ENCODE peak calls at places on chromosome 1, in ten cellular contexts. W is heart left ventricle; M is AG10803; Y is cortex of kidney; F is HT-29; P is amniotic stem cell; A is H54; T is midbrain; N is activated CD4-positive, CD25-positive, alpha-beta regulatory T cell; R is foreskin melanocyte. S is an unnamed sample.

GRCh38 chr1:156897078-156897825 is 3.7 kb downstream of the PEAR1 start:
- DNase-seq in W (no peak), M (peak), Y (no peak), F (no peak), P (peak), A (peak), T (no peak), N (no peak), R (no peak), S (no peak)

GRCh38 chr1:206467915-206468314 is 2.4 kb upstream of the IKBKE start:
- DNase-seq in W (no peak), M (peak), Y (no peak), F (no peak), P (no peak), A (no peak), T (peak), N (no peak), R (no peak), S (peak)

GRCh38 chr1:54803761-54804470 is 2.8 kb upstream of the TTC22 start:
- DNase-seq in W (peak), M (no peak), Y (no peak), F (no peak), P (no peak), A (peak), T (no peak), N (no peak), R (no peak), S (no peak)

GRCh38 chr1:60540176-60540575 is 466.6 kb upstream of the C1orf87 start:
- DNase-seq in W (no peak), M (no peak), Y (no peak), F (no peak), P (no peak), A (no peak), T (no peak), N (no peak), R (no peak), S (no peak)

GRCh38 chr1:91811363-91812025 is 74.5 kb downstream of the TGFBR3 start:
- DNase-seq in W (no peak), M (no peak), Y (no peak), F (no peak), P (no peak), A (no peak), T (no peak), N (no peak), R (no peak), S (no peak)

GRCh38 chr1:204359474-204360255 is at the start of gene PLEKHA6:
- DNase-seq in W (peak), M (peak), Y (no peak), F (no peak), P (peak), A (no peak), T (peak), N (no peak), R (no peak), S (no peak)

GRCh38 chr1:182303778-182304177 is 87.8 kb downstream of the GLUL start:
- DNase-seq in W (no peak), M (no peak), Y (no peak), F (no peak), P (no peak), A (no peak), T (no peak), N (no peak), R (no peak), S (no peak)

GRCh38 chr1:156547434-156547833 is 24.9 kb downstream of the IQGAP3 start:
- DNase-seq in W (no peak), M (no peak), Y (no peak), F (no peak), P (no peak), A (no peak), T (no peak), N (no peak), R (no peak), S (no peak)

GRCh38 chr1:110477041-110477440 is 26.1 kb downstream of the PROK1 start:
- DNase-seq in W (no peak), M (peak), Y (no peak), F (peak), P (no peak), A (peak), T (no peak), N (no peak), R (peak), S (no peak)

GRCh38 chr1:53259932-53260331 is 21.6 kb upstream of the MAGOH start:
- DNase-seq in W (no peak), M (no peak), Y (no peak), F (no peak), P (no peak), A (no peak), T (no peak), N (no peak), R (no peak), S (no peak)

GRCh38 chr1:241722984-241723383 is 70.9 kb downstream of the WDR64 start:
- DNase-seq in W (no peak), M (no peak), Y (no peak), F (no peak), P (no peak), A (no peak), T (no peak), N (no peak), R (no peak), S (no peak)